ENCODE peak calls at places on chromosome 3, in five cellular contexts. L is neuronal stem cell; J is coronary artery; G is GM12864; T is CD8-positive, alpha-beta memory T cell. K is an unnamed sample.

GRCh38 chr3:184315506-184315867 is 1.1 kb downstream of the EIF4G1 start:
- DNase-seq in L (no peak), J (no peak), G (no peak), T (no peak), K (no peak)

GRCh38 chr3:17638351-17638750 is 104.1 kb downstream of the TBC1D5 start:
- DNase-seq in L (no peak), J (no peak), G (no peak), T (no peak), K (no peak)

GRCh38 chr3:45871834-45872233 is 14.5 kb upstream of the CCR9 start:
- DNase-seq in L (no peak), J (no peak), G (no peak), T (no peak), K (no peak)

GRCh38 chr3:184541886-184542562 is 19.6 kb upstream of the EPHB3 start:
- DNase-seq in L (no peak), J (peak), G (no peak), T (no peak), K (no peak)

GRCh38 chr3:44114142-44114541 is 127.5 kb upstream of the TOPAZ1 start:
- DNase-seq in L (no peak), J (no peak), G (no peak), T (no peak), K (peak)

GRCh38 chr3:108406063-108406660 is 104.2 kb downstream of the MYH15 start:
- DNase-seq in L (no peak), J (no peak), G (no peak), T (no peak), K (no peak)

GRCh38 chr3:17038900-17039545 is 154.3 kb downstream of the PLCL2 start:
- DNase-seq in L (no peak), J (no peak), G (no peak), T (no peak), K (no peak)

GRCh38 chr3:130626021-130626420 is 109.0 kb downstream of the COL6A6 start:
- DNase-seq in L (no peak), J (no peak), G (no peak), T (no peak), K (peak)

GRCh38 chr3:111246967-111247760 is 175.5 kb downstream of the NECTIN3 start:
- DNase-seq in L (no peak), J (no peak), G (no peak), T (no peak), K (peak)

GRCh38 chr3:157514371-157514919 is 11.2 kb upstream of the VEPH1 start:
- DNase-seq in L (no peak), J (no peak), G (no peak), T (no peak), K (no peak)

GRCh38 chr3:23740517-23741402 is 65.0 kb upstream of the UBE2E1 start:
- DNase-seq in L (no peak), J (no peak), G (no peak), T (no peak), K (no peak)

GRCh38 chr3:25785826-25786225 is 2.6 kb upstream of the NGLY1 start:
- DNase-seq in L (no peak), J (no peak), G (no peak), T (no peak), K (no peak)

GRCh38 chr3:30344288-30344687 is 262.1 kb upstream of the TGFBR2 start:
- DNase-seq in L (no peak), J (no peak), G (no peak), T (no peak), K (no peak)

GRCh38 chr3:79632842-79633241 is 135.0 kb downstream of the ROBO1 start:
- DNase-seq in L (no peak), J (no peak), G (no peak), T (no peak), K (no peak)

GRCh38 chr3:11379238-11379823 is 107.1 kb downstream of the ATG7 start:
- DNase-seq in L (peak), J (no peak), G (no peak), T (peak), K (no peak)

GRCh38 chr3:106688463-106688862 is 688.8 kb upstream of the CCDC54 start:
- DNase-seq in L (no peak), J (no peak), G (no peak), T (no peak), K (peak)

GRCh38 chr3:127820871-127821853 is 1.2 kb downstream of the MGLL start:
- DNase-seq in L (no peak), J (no peak), G (no peak), T (no peak), K (peak)

GRCh38 chr3:146134348-146135117 is 26.5 kb downstream of the PLOD2 start:
- DNase-seq in L (no peak), J (no peak), G (no peak), T (no peak), K (no peak)

GRCh38 chr3:9778518-9779129 is 8.9 kb upstream of the CAMK1 start:
- DNase-seq in L (no peak), J (no peak), G (no peak), T (no peak), K (no peak)

GRCh38 chr3:142850395-142851023 is 38.4 kb downstream of the PCOLCE2 start:
- DNase-seq in L (no peak), J (no peak), G (no peak), T (no peak), K (peak)

GRCh38 chr3:178393833-178394232 is 142.4 kb upstream of the KCNMB2 start:
- DNase-seq in L (no peak), J (no peak), G (no peak), T (no peak), K (no peak)

GRCh38 chr3:188266581-188267274 is 112.8 kb downstream of the LPP start:
- DNase-seq in L (no peak), J (peak), G (no peak), T (no peak), K (peak)

GRCh38 chr3:143327388-143327787 is 207.8 kb downstream of the CHST2 start:
- DNase-seq in L (no peak), J (no peak), G (no peak), T (no peak), K (no peak)

GRCh38 chr3:197494366-197495058 is 61.3 kb downstream of the BDH1 start:
- DNase-seq in L (no peak), J (no peak), G (no peak), T (no peak), K (peak)

GRCh38 chr3:172918568-172919296 is 168.2 kb downstream of the ECT2 start:
- DNase-seq in L (no peak), J (no peak), G (no peak), T (no peak), K (no peak)

GRCh38 chr3:64600246-64600645 is 87.6 kb downstream of the ADAMTS9 start:
- DNase-seq in L (peak), J (no peak), G (no peak), T (no peak), K (no peak)

GRCh38 chr3:150925751-150926201 is 20.5 kb upstream of the MINDY4B start:
- DNase-seq in L (peak), J (no peak), G (no peak), T (peak), K (peak)

GRCh38 chr3:78601249-78601648 is 1166.5 kb downstream of the ROBO1 start:
- DNase-seq in L (no peak), J (no peak), G (no peak), T (no peak), K (no peak)

GRCh38 chr3:40899286-40899712 is 300.0 kb upstream of the CTNNB1 start:
- DNase-seq in L (no peak), J (no peak), G (no peak), T (no peak), K (peak)

DNA sequence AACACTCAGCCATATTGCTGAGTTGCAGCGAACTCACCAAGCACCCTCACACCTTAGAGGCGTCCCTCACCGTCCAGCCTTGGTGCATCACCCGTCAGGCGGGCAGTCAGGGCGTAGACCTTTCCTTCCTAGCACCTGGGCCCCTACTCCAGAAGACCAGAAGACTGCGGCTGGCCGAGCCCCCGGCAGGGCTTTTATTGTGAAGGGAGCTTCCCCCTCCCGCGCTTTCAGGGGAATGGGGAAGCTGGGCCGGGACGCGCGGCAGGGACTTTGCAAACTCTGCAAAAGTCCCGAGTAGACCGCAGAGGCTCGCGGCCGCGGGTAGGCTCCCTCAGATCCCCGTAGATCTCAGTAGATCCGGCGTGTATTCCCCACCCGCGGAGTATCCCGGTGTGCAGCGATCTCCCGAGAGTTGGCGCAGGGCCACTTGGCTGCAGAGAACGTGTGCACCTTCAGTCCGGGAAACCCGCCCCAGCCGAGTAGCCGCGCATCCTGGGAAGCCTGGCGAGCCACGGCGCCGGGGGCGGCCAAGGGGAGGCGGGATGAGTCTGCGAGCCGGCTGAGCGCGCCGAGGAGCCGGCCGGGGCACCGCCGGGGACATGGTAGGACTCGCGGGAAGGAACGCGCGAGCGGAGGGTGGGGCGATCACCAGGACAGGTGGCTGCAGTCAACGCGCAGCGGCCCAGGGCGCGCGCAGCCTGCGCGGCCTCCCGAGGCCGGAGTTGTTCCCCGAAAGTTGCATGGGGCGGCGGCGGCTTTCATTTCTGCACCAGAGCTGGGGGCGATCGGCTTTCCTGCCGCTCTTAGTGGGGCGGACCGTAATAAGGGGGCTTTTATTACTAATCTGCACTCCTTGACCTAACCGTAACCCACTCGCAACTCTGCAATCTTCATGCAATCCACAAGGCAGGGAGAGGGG is at the start of gene GASK1A:
- DNase-seq in L (peak), J (no peak), G (no peak), T (no peak), K (peak)
- H3K4me3 ChIP-seq in L (peak), J (peak), G (no peak), T (peak), K (peak)

DNA sequence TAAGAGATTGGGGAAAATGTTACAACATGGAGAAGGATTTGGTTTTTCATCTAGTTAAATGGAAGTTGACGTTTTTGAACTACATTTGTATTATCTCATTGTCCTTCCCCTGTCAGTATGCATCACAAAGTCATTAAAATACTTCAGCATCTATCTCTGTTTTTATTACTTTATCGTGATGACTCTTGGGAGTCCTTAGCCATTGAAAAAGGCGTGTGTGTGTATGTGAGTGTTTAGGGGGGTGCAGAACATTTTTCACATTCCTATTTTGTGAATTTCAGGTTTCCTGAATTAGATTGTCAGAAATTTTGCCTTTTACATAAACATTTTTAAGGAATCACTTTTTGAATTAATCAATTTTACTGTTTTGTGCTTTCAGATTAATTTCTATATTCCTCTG is 360.6 kb upstream of the SGO1 start:
- DNase-seq in L (no peak), J (no peak), G (no peak), T (no peak), K (no peak)
- H3K4me3 ChIP-seq in L (no peak), J (no peak), G (no peak), T (no peak), K (no peak)

DNA sequence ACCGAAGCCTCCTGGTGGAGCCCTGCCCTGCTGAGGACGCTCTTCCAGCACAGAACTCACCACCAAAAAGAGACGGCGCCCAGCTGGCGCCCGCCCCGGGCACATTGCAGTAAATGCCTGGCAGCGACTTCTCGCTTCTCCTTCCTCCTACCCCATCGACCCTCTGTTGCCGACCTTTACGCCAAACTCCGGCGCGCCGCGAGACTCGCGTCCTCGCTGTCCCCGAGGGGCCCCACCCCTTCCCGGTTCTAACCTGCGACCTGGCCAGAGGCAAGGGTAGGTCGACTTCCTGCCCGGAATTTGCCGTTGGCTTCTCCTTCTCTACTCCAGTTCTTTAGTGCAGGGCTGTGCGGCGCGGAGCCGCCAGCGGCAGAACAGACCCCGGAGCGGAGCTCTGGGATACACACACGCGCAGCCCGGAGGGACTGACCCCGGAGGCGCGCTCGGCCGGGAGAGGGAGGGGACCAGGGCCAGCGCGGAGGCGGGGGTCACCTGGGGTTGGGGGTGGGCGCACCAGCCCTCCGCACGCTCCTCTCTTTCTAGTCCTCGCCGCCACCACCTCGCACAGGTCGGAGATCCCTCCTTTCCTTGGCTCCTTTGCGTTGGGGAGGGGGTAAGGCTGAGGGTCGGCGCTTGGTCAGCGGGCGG is 226.6 kb upstream of the AZI2 start:
- DNase-seq in L (peak), J (no peak), G (no peak), T (no peak), K (peak)
- H3K4me3 ChIP-seq in L (peak), J (peak), G (no peak), T (no peak), K (peak)

DNA sequence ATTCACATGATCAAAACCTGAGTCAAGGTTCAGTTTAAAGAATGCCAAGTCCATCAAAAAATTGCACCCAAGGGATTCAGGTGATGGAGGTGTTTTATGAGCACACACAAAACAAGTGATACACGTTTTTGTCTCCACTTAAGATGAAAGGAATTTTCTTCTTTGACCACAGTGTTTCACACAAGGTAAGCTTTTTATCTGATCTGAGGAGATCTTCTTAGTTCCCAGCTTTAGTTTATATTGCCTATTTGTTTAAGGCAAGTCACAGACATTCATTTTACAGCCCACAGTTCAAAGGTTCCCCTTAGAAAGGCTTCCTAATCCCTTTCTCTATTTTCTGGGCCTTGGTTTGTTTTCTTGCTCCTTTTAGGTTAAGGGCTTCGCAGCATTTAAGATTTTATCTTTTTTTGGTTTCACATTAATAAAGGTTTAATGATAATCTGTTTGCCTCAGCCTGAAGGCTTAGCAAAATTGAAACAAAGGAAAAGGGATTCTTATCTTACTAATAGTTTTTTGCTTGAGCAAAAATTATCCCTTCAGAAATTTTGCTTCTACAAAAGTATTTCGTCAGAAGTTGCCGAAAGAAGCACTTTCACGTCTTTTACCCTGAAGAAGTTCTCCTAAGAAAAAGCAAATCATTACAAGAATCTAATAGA is 420.5 kb upstream of the NAALADL2 start:
- DNase-seq in L (no peak), J (no peak), G (no peak), T (no peak), K (no peak)
- H3K4me3 ChIP-seq in L (no peak), J (no peak), G (no peak), T (no peak), K (peak)

GRCh38 chr3:99870712-99871111 is 53.0 kb downstream of the CMSS1 start:
- DNase-seq in L (no peak), J (no peak), G (no peak), T (no peak), K (no peak)
- H3K4me3 ChIP-seq in L (no peak), J (peak), G (no peak), T (no peak), K (no peak)

GRCh38 chr3:171121801-171122200 is 95.3 kb upstream of the SLC2A2 start:
- DNase-seq in L (no peak), J (no peak), G (no peak), T (no peak), K (no peak)

GRCh38 chr3:171122212-171122611 is 95.7 kb upstream of the SLC2A2 start:
- DNase-seq in L (no peak), J (no peak), G (no peak), T (no peak), K (no peak)

GRCh38 chr3:171126478-171127214 is 100.1 kb upstream of the SLC2A2 start:
- DNase-seq in L (no peak), J (no peak), G (no peak), T (no peak), K (no peak)

GRCh38 chr3:171125010-171125409 is 98.5 kb upstream of the SLC2A2 start:
- DNase-seq in L (no peak), J (no peak), G (no peak), T (no peak), K (no peak)

DNA sequence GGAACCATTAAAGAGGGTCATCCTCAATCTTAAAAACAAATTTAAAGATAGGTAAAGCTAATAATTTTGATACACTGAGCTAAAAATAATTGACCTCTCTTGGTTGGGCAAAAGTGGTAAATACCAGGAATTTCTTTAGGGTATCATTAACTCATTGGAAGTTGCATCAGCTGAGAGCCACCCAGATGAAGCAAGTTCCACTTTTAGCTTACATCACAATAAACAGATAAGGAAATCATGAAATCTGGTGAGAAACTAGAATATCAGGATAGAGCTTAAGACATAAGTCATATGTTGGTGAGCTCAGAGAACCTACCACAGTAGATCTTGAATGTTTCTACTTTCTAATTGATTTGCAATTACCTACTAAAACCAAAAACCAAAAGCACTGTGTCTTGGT is 97.4 kb upstream of the SLC2A2 start:
- DNase-seq in L (no peak), J (no peak), G (no peak), T (no peak), K (no peak)
- H3K4me3 ChIP-seq in L (no peak), J (no peak), G (no peak), T (no peak), K (no peak)

GRCh38 chr3:89395441-89395840 is 288.0 kb downstream of the EPHA3 start:
- DNase-seq in L (no peak), J (no peak), G (no peak), T (no peak), K (no peak)

GRCh38 chr3:89395996-89396395 is 288.6 kb downstream of the EPHA3 start:
- DNase-seq in L (no peak), J (no peak), G (no peak), T (no peak), K (no peak)
- H3K4me3 ChIP-seq in L (no peak), J (no peak), G (no peak), T (no peak), K (no peak)

GRCh38 chr3:170712336-170712735 is 126.5 kb upstream of the SLC7A14 start:
- DNase-seq in L (no peak), J (no peak), G (no peak), T (no peak), K (no peak)

GRCh38 chr3:170714562-170715535 is 129.0 kb upstream of the SLC7A14 start:
- DNase-seq in L (no peak), J (no peak), G (no peak), T (no peak), K (no peak)

GRCh38 chr3:170712798-170713197 is 126.9 kb upstream of the SLC7A14 start:
- DNase-seq in L (no peak), J (no peak), G (no peak), T (no peak), K (no peak)

GRCh38 chr3:170714151-170714550 is 128.3 kb upstream of the SLC7A14 start:
- DNase-seq in L (no peak), J (no peak), G (no peak), T (no peak), K (peak)

GRCh38 chr3:170713648-170714047 is 127.8 kb upstream of the SLC7A14 start:
- DNase-seq in L (no peak), J (no peak), G (no peak), T (no peak), K (no peak)
- H3K4me3 ChIP-seq in L (no peak), J (no peak), G (no peak), T (no peak), K (no peak)

DNA sequence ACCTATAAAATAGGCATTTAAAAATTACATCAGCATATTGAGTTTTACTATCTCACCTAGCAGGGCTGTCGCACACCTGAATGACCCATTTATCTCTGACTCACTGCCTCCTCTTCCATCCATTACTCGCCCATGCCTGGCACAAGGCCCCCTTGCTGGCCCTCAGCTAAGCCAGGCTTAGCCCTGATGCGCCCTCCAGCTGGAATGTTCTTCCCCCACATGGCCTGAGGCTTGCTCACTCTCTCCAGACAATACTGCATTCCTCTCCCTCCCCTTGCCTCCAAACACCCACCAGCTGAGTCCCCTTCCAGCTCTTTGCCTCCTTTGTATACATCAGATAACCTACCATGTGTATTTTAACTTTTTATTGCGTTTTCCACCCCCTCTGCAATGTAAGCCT is 7.2 kb downstream of the SH3BP5 start:
- DNase-seq in L (no peak), J (no peak), G (no peak), T (no peak), K (peak)
- H3K4me3 ChIP-seq in L (no peak), J (no peak), G (no peak), T (no peak), K (no peak)

K was measured in MG63.